ENCODE peak calls at places on chromosomes 4 and X, in seven cellular contexts. J is AG09319, Q is foreskin fibroblast, M is cardiac muscle cell, W is testis, O is choroid plexus epithelial cell, I is neural crest cell. Z is an unnamed sample.

GRCh38 chrX:112520124-112520523 is 159.6 kb downstream of the LHFPL1 start:
- DNase-seq in J (no peak), I (no peak), M (no peak), W (no peak), Q (no peak), O (no peak), Z (no peak)

GRCh38 chr4:1406416-1406945 is at the start of gene NKX1-1:
- DNase-seq in I (no peak), O (no peak), M (no peak), J (no peak), W (peak), Q (no peak), Z (no peak)

GRCh38 chrX:149950681-149951080 is 12.4 kb upstream of the EOLA2 start:
- DNase-seq in W (peak), M (peak), I (peak), Q (peak), O (peak), J (peak), Z (no peak)

GRCh38 chrX:51891821-51892551 is 1.4 kb upstream of the MAGED1 start:
- DNase-seq in M (no peak), J (peak), I (no peak), O (peak), Q (peak), W (peak), Z (no peak)

GRCh38 chr4:56976878-56977320 is 507 bp downstream of the NOA1 start:
- DNase-seq in O (peak), J (no peak), Q (peak), I (peak), W (peak), M (peak), Z (no peak)

GRCh38 chr4:152100378-152101201 is 339.8 kb upstream of the GATB start:
- DNase-seq in W (no peak), Q (no peak), J (no peak), O (no peak), I (no peak), M (no peak), Z (no peak)

GRCh38 chrX:46840946-46841740 is 4.3 kb downstream of the RP2 start:
- DNase-seq in O (no peak), I (no peak), Q (no peak), M (no peak), W (peak), J (no peak), Z (no peak)

GRCh38 chr4:16269742-16270522 is 43.7 kb upstream of the TAPT1 start:
- DNase-seq in I (no peak), M (no peak), W (no peak), J (peak), O (peak), Q (peak), Z (no peak)

GRCh38 chr4:80036949-80037348 is 36.1 kb downstream of the ANTXR2 start:
- DNase-seq in Q (peak), W (peak), J (peak), I (no peak), O (peak), M (peak), Z (no peak)

GRCh38 chr4:67087897-67088296 is 457.4 kb downstream of the CENPC start:
- DNase-seq in O (no peak), Q (no peak), W (peak), J (no peak), M (peak), I (peak), Z (no peak)
- TF ChIP-seq CTCF in O (peak), Q (no peak), W (peak), J (no peak), M (peak), I (peak), Z (no peak)

GRCh38 chrX:13803116-13803515 is 13.8 kb downstream of the GPM6B start:
- DNase-seq in I (no peak), W (no peak), J (no peak), M (no peak), O (no peak), Q (no peak), Z (no peak)

GRCh38 chrX:13808865-13809264 is 8.0 kb downstream of the GPM6B start:
- DNase-seq in O (peak), I (no peak), M (no peak), J (no peak), Q (no peak), W (no peak), Z (no peak)

GRCh38 chrX:13808293-13808692 is 8.6 kb downstream of the GPM6B start:
- DNase-seq in O (no peak), M (no peak), Q (no peak), W (no peak), I (no peak), J (no peak), Z (no peak)

DNA sequence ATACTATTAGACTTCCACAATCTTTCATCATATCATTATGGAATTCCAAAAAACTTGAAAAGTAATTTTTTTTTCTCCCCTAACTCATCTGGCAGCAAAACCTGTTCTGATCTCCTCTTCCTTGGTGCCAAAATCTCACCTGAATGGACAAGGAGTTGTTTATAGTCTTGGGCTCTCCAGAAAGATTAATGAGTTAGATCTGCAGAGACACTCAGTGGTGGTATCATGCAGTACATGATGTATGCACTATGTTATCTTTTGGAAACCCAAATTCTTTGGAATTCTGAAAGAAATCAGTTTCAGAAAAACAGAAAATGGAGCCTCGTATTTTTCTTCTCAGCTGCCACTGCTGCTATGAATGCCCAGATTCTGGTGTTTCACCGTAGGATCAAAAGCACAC is 11.7 kb downstream of the GPM6B start:
- DNase-seq in J (no peak), M (no peak), W (no peak), I (no peak), Q (no peak), O (peak), Z (no peak)
- TF ChIP-seq CTCF in J (no peak), M (no peak), W (no peak), I (no peak), Q (no peak), O (no peak), Z (no peak)

DNA sequence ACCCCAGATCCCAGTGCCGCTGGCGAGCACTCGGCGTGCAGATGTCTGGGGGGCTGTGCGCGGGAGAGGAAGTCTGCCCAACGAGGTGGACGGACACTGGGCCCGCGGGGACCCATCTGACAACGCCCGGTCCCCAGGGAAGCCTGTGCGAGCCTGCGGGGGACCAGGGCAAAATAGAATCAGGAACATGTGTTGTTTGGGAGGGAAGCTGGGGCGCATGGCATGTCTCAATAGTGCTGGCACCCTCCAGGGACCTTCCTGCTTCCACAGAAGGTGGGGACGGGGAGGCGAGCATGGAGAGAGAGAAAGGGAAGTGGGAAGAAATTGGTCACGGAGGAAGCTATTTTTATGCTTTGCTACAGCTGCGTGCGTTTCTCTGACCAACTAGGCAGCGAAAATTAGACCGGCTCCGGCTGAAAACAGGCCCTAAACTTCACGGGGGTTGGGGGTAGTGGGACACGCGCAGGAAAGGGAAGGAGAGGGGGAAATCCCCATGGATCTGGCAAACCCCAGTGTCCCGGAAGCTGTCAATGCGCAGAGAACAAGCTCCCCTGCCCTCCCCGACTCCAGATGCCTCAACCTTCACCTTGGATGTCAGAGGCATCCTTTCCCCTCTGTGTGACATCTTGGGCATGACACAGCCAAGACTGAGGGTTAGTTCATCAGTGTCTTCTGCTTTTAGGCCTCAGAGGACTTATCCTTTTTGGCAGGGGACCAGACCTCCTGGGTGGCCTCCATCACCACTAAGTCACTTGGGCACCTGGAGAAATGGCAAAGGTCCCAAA is 169.8 kb upstream of the BCOR start:
- DNase-seq in M (no peak), Q (no peak), I (no peak), W (no peak), O (no peak), J (no peak), Z (no peak)
- TF ChIP-seq CTCF in M (no peak), Q (no peak), I (no peak), W (no peak), O (no peak), J (no peak), Z (no peak)

GRCh38 chrX:102154218-102154860 is 1.4 kb downstream of the BEX5 start:
- DNase-seq in W (peak), I (peak), Q (no peak), J (no peak), M (peak), O (no peak), Z (no peak)
- TF ChIP-seq CTCF in W (peak), I (peak), Q (no peak), J (no peak), M (no peak), O (no peak), Z (no peak)

DNA sequence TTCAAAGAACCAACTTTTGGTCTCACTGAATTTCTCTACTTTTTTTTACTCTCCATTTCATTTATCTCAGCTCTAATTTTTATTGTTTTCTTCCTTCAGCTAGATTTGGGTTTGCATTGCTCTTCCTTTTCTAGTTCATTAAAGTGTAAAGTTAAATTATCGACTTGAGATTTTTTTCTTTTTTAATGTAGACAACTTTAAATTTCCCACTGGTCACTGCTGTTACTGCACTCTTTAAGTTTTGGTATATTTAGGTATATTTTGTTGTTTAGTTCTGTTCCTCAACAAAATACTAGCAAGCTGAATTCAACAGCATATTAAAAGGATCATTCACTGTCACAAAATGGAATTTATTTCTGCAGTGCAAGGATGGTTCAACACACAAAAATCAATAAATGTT is 572.0 kb upstream of the DIAPH2 start:
- DNase-seq in Q (no peak), O (no peak), J (no peak), I (no peak), W (no peak), M (no peak), Z (no peak)
- TF ChIP-seq CTCF in Q (no peak), O (no peak), J (no peak), I (no peak), W (no peak), M (no peak), Z (no peak)

GRCh38 chrX:49103637-49104036 is 19.9 kb downstream of the GPKOW start:
- DNase-seq in Q (no peak), W (no peak), M (no peak), I (no peak), J (no peak), O (no peak), Z (no peak)

GRCh38 chrX:49110417-49110816 is 13.1 kb downstream of the GPKOW start:
- DNase-seq in M (no peak), Q (no peak), O (no peak), I (no peak), J (no peak), W (no peak), Z (no peak)

GRCh38 chrX:49106296-49106695 is 17.2 kb downstream of the GPKOW start:
- DNase-seq in I (no peak), Q (no peak), O (no peak), J (no peak), M (no peak), W (no peak), Z (no peak)

GRCh38 chrX:49108641-49109040 is 14.9 kb downstream of the GPKOW start:
- DNase-seq in J (no peak), Q (no peak), I (no peak), M (no peak), O (no peak), W (no peak), Z (no peak)

GRCh38 chrX:49106930-49107329 is 16.6 kb downstream of the GPKOW start:
- DNase-seq in Q (peak), M (peak), J (peak), I (peak), W (peak), O (peak), Z (no peak)
- TF ChIP-seq CTCF in Q (peak), M (peak), J (peak), I (peak), W (peak), O (peak), Z (no peak)

DNA sequence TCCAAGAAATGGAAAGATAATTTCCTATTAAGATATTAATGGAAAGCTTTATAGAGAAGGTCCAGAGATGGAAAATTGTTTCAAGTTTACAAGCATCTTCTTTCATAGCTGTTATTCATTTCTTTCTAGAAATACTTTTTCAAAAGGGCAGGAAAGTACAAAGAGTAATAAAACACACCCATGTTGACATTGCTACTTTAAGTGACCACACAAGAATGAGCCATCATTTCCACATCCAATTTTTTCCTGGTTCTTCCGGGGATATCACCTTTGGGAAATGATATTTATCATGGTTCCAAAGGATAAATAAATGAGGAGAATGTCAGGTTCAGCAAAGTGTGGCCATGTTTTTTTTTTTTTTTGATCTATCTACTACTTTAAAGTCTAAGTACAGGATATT is 4.5 kb downstream of the GLRA2 start:
- DNase-seq in I (no peak), W (no peak), O (no peak), Q (no peak), J (no peak), M (no peak), Z (no peak)
- TF ChIP-seq CTCF in I (no peak), W (no peak), O (no peak), Q (no peak), J (no peak), M (no peak), Z (no peak)

GRCh38 chrX:42535233-42535632 is 242.7 kb downstream of the PPP1R2C start:
- DNase-seq in I (no peak), W (no peak), O (no peak), M (no peak), J (no peak), Q (no peak), Z (no peak)

GRCh38 chrX:42533761-42534160 is 244.2 kb downstream of the PPP1R2C start:
- DNase-seq in J (no peak), Q (no peak), W (no peak), I (no peak), M (no peak), O (no peak), Z (no peak)

GRCh38 chrX:42524374-42524773 is 253.6 kb downstream of the PPP1R2C start:
- DNase-seq in M (no peak), J (no peak), O (peak), W (no peak), I (no peak), Q (peak), Z (no peak)

GRCh38 chrX:42531431-42531830 is 246.5 kb downstream of the PPP1R2C start:
- DNase-seq in I (no peak), O (no peak), J (no peak), W (no peak), Q (no peak), M (no peak), Z (no peak)

DNA sequence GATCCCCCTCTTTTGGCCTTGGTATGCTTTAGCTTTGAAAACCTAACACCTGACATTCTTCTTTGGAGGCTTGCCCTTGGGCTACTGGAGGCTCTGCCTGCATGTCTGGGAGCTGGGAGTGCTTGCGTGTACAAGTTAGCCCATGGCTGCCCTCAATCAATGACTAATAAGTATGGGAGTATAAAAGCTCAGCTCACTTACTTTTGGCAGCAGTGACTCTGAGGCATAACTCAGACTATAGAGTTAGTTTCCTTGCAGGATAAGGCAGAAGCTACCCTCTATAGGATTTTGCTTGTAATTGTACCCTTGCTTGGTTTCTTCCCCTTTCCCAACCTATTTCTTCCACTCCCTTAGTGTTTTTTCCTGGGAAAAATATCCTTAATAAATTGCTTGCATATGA is 247.9 kb downstream of the PPP1R2C start:
- DNase-seq in O (peak), J (peak), I (no peak), M (peak), Q (peak), W (no peak), Z (no peak)
- TF ChIP-seq CTCF in O (peak), J (peak), I (no peak), M (peak), Q (peak), W (no peak), Z (no peak)

GRCh38 chr4:41820473-41820872 is 71.9 kb upstream of the PHOX2B start:
- DNase-seq in O (no peak), M (no peak), W (no peak), I (no peak), Q (no peak), J (no peak), Z (no peak)

GRCh38 chr4:41819621-41820020 is 71.1 kb upstream of the PHOX2B start:
- DNase-seq in O (no peak), J (no peak), M (no peak), Q (no peak), W (no peak), I (no peak), Z (no peak)

GRCh38 chr4:41815478-41815877 is 67.0 kb upstream of the PHOX2B start:
- DNase-seq in W (no peak), M (no peak), I (no peak), O (no peak), Q (no peak), J (no peak), Z (no peak)

GRCh38 chr4:41814565-41814964 is 66.0 kb upstream of the PHOX2B start:
- DNase-seq in Q (peak), O (peak), J (no peak), I (peak), M (peak), W (peak), Z (no peak)
- TF ChIP-seq CTCF in Q (peak), O (peak), J (peak), I (peak), M (peak), W (peak), Z (no peak)